ENCODE peak calls at places on chromosomes 4 and X, in six cellular contexts. I is psoas muscle, D is astrocyte of the hippocampus, H is GM03348, Z is kidney glomerular epithelial cell, E is foreskin fibroblast. R is an unnamed sample.

GRCh38 chrX:70219938-70220764 is 14.3 kb upstream of the AWAT1 start:
- DNase-seq in I (no peak), D (peak; percentile 64), H (peak; percentile 23), Z (no peak), E (peak; percentile 43), R (no peak)

GRCh38 chr4:6277139-6277802 is 7.6 kb downstream of the WFS1 start:
- DNase-seq in I (no peak), D (no peak), H (no peak), Z (no peak), E (no peak), R (no peak)

GRCh38 chrX:11499076-11500044 is 166.4 kb downstream of the ARHGAP6 start:
- DNase-seq in I (no peak), D (peak; percentile 66), H (peak; percentile 3), Z (no peak), E (peak; percentile 54), R (no peak)

GRCh38 chrX:14013074-14013473 is 16.6 kb downstream of the GEMIN8 start:
- DNase-seq in I (no peak), D (no peak), H (no peak), Z (no peak), E (peak; percentile 76), R (no peak)

GRCh38 chrX:19739683-19740082 is 147.7 kb downstream of the SH3KBP1 start:
- DNase-seq in I (peak; percentile 69), D (peak; percentile 74), H (peak; percentile 74), Z (peak; percentile 32), E (peak; percentile 61), R (peak; percentile 23)

GRCh38 chr4:39451423-39452023 is 7.2 kb downstream of the RPL9 start:
- DNase-seq in I (no peak), D (no peak), H (no peak), Z (no peak), E (no peak), R (no peak)

GRCh38 chr4:74012130-74012529 is 13.7 kb upstream of the CXCL5 start:
- DNase-seq in I (no peak), D (no peak), H (no peak), Z (no peak), E (no peak), R (no peak)

GRCh38 chr4:80199004-80199579 is 1.8 kb downstream of the PRDM8 start:
- DNase-seq in I (no peak), D (no peak), H (no peak), Z (no peak), E (no peak), R (no peak)